ENCODE peak calls at places on chromosome 6, in four cellular contexts. One of them, this sample, is unnamed. For H3K9me3 and H3K36me3, the result is how much of the 10 kb centered on the place peaks cover.

GRCh38 chr6:119379809-119380208 is 30.2 kb upstream of the MAN1A1 start:
- DNase-seq in HepG2: no peak
- DNase-seq in GM12878: no peak
- DNase-seq in H1: no peak
- DNase-seq in this sample: no peak

GRCh38 chr6:6952484-6952883 is 155.3 kb upstream of the RREB1 start:
- DNase-seq in HepG2: no peak
- DNase-seq in H1: no peak
- DNase-seq in GM12878: no peak
- DNase-seq in this sample: no peak

GRCh38 chr6:163745566-163746400 is 331.3 kb downstream of the QKI start:
- DNase-seq in GM12878: no peak
- DNase-seq in H1: no peak
- DNase-seq in HepG2: peak
- DNase-seq in this sample: no peak

GRCh38 chr6:12136905-12137304 is 124.8 kb downstream of the HIVEP1 start:
- DNase-seq in GM12878: no peak
- DNase-seq in H1: no peak
- DNase-seq in HepG2: no peak
- DNase-seq in this sample: no peak

GRCh38 chr6:84349542-84349941 is 122.1 kb upstream of the CEP162 start:
- DNase-seq in H1: no peak
- DNase-seq in GM12878: no peak
- DNase-seq in HepG2: no peak
- DNase-seq in this sample: no peak

GRCh38 chr6:37779902-37780628 is 39.5 kb upstream of the ZFAND3 start:
- DNase-seq in HepG2: no peak
- DNase-seq in H1: no peak
- DNase-seq in GM12878: no peak
- DNase-seq in this sample: no peak

GRCh38 chr6:108779521-108779920 is 68.7 kb upstream of the ARMC2 start:
- DNase-seq in GM12878: no peak
- DNase-seq in H1: no peak
- DNase-seq in HepG2: no peak
- DNase-seq in this sample: no peak

GRCh38 chr6:70520575-70520974 is 46.2 kb upstream of the SDHAF4 start:
- DNase-seq in HepG2: peak
- DNase-seq in GM12878: no peak
- DNase-seq in H1: no peak
- DNase-seq in this sample: peak

GRCh38 chr6:107666084-107666981 is 157.8 kb downstream of the SCML4 start:
- DNase-seq in H1: no peak
- DNase-seq in HepG2: peak
- DNase-seq in GM12878: no peak
- DNase-seq in this sample: no peak

GRCh38 chr6:107368471-107368870 is 90.9 kb downstream of the PDSS2 start:
- DNase-seq in H1: no peak
- DNase-seq in HepG2: no peak
- DNase-seq in GM12878: no peak
- DNase-seq in this sample: no peak

GRCh38 chr6:7143161-7143974 is 35.6 kb downstream of the RREB1 start:
- DNase-seq in GM12878: no peak
- DNase-seq in HepG2: peak
- DNase-seq in H1: no peak
- DNase-seq in this sample: no peak

GRCh38 chr6:147046131-147046530 is 158.1 kb upstream of the STXBP5 start:
- DNase-seq in GM12878: no peak
- DNase-seq in HepG2: no peak
- DNase-seq in H1: no peak
- DNase-seq in this sample: no peak

GRCh38 chr6:46849361-46849690 is 56.1 kb downstream of the MEP1A start:
- DNase-seq in GM12878: no peak
- DNase-seq in HepG2: no peak
- DNase-seq in H1: no peak
- DNase-seq in this sample: no peak

GRCh38 chr6:28326371-28326948 is 9.5 kb downstream of the ZSCAN31 start:
- DNase-seq in HepG2: no peak
- DNase-seq in H1: no peak
- DNase-seq in GM12878: no peak
- DNase-seq in this sample: no peak

GRCh38 chr6:28322661-28323060 is 13.3 kb downstream of the ZSCAN31 start:
- DNase-seq in GM12878: no peak
- DNase-seq in H1: no peak
- DNase-seq in HepG2: peak
- DNase-seq in this sample: no peak

GRCh38 chr6:28323813-28324424 is 12.0 kb downstream of the ZSCAN31 start:
- DNase-seq in HepG2: peak
- DNase-seq in GM12878: no peak
- DNase-seq in H1: no peak
- DNase-seq in this sample: no peak
- H3K9me3 ChIP-seq in HepG2: under half
- H3K9me3 ChIP-seq in GM12878: under half
- H3K9me3 ChIP-seq in H1: under half
- H3K9me3 ChIP-seq in this sample: under half

GRCh38 chr6:158586652-158587051 is 26.8 kb downstream of the TMEM181 start:
- DNase-seq in H1: no peak
- DNase-seq in GM12878: no peak
- DNase-seq in HepG2: no peak
- DNase-seq in this sample: no peak

GRCh38 chr6:158584236-158584651 is 24.4 kb downstream of the TMEM181 start:
- DNase-seq in GM12878: no peak
- DNase-seq in H1: no peak
- DNase-seq in HepG2: no peak
- DNase-seq in this sample: no peak

GRCh38 chr6:158591134-158591809 is 31.4 kb downstream of the TMEM181 start:
- DNase-seq in GM12878: no peak
- DNase-seq in H1: no peak
- DNase-seq in HepG2: no peak
- DNase-seq in this sample: no peak

GRCh38 chr6:158593670-158594069 is 33.8 kb downstream of the TMEM181 start:
- DNase-seq in HepG2: no peak
- DNase-seq in H1: no peak
- DNase-seq in GM12878: no peak
- DNase-seq in this sample: no peak

GRCh38 chr6:158589371-158589770 is 29.5 kb downstream of the TMEM181 start:
- DNase-seq in H1: no peak
- DNase-seq in GM12878: no peak
- DNase-seq in HepG2: no peak
- DNase-seq in this sample: no peak
- H3K36me3 ChIP-seq in H1: half or more
- H3K36me3 ChIP-seq in GM12878: under half
- H3K36me3 ChIP-seq in HepG2: half or more
- H3K36me3 ChIP-seq in this sample: half or more

DNA sequence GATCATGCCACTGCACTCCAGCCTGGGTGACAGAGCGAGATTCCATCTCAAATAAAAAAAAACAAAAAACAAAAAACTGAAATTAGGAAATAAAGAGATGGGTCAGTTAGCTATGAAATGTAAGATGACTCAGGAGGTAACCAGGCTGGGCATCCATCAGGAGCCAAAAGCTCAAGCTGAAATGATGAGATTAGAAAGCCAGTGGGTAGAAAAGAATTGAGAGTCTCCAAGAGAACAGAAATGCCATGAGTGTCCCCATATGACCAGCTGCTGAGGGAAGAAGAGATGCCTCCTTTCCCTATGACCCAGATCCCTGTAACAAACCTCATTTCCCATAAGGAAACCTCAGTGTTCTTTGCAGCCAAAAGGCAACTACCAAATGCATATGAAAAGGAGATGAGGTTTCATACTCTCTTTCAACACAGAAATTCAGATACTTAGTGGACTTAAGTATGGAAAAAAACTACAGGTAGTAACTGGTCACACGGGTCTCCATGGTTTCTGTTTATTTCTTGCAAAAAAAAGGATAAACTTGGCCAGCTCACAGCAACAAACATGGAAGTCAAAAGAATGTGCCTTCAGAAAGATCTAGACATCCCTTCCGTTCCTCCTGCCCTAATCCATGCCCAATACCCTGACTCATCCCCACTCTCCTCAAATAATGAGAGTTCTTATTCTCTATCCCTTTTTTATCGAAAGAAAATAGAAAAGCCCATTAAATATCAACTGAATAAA is 8.1 kb downstream of the ARHGAP18 start:
- DNase-seq in GM12878: no peak
- DNase-seq in H1: no peak
- DNase-seq in HepG2: no peak
- DNase-seq in this sample: no peak
- TF ChIP-seq GABPA in GM12878: no peak
- TF ChIP-seq GABPA in H1: no peak
- TF ChIP-seq GABPA in HepG2: no peak
- TF ChIP-seq GABPA in this sample: no peak

GRCh38 chr6:17442196-17442595 is 48.8 kb downstream of the CAP2 start:
- DNase-seq in HepG2: no peak
- DNase-seq in GM12878: no peak
- DNase-seq in H1: no peak
- DNase-seq in this sample: no peak

GRCh38 chr6:17439243-17439993 is 46.0 kb downstream of the CAP2 start:
- DNase-seq in GM12878: no peak
- DNase-seq in HepG2: no peak
- DNase-seq in H1: no peak
- DNase-seq in this sample: no peak
- H3K9me3 ChIP-seq in GM12878: under half
- H3K9me3 ChIP-seq in HepG2: under half
- H3K9me3 ChIP-seq in H1: under half
- H3K9me3 ChIP-seq in this sample: under half

GRCh38 chr6:16132909-16133308 is 4.0 kb downstream of the MYLIP start:
- DNase-seq in GM12878: no peak
- DNase-seq in H1: no peak
- DNase-seq in HepG2: no peak
- DNase-seq in this sample: peak
- H3K36me3 ChIP-seq in GM12878: under half
- H3K36me3 ChIP-seq in H1: under half
- H3K36me3 ChIP-seq in HepG2: under half
- H3K36me3 ChIP-seq in this sample: under half

DNA sequence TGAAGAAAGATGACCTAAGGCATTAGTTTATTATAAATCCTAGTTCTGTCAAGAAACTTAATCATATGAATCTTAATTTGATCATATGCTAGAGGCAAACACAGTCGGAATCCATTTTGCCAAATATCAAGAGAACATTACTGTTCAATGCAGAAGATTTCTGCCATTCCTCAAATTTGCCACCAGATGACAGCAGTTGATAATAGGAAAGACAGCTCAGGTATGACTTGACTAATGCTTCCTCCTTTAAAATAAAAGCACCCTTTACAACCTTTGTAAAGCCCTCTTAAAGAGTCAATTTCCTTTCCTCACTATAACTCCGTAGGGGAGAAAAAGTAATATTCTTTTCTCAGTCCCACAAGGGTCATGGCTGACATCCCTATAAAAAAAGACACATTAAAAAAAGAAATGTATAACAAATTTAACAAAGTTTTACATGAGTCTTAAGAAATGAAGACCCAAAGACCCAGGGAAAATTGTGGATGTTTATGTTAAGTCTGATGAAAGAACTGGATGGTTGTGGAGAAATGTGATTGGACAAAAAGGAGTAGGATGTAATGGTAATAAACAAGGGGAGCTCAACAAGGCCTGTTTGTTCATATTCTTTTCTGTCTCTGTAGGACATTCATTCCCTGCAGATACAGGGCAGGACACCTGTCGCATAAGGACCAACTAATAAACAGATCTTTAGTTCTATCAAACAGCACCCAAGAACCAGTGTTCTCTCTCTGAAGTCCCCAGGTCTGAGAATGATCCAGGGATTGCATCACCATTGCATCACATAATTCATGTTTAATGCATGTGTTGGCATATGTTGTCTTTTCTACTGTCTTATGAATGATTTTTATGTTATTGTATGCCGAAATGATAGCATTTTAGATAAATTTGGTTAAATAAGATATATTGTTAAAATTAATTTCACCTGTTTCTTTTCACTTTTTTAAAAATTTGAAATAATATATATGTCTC is 23.0 kb upstream of the IL17A start:
- DNase-seq in HepG2: peak
- DNase-seq in H1: no peak
- DNase-seq in GM12878: no peak
- DNase-seq in this sample: no peak
- TF ChIP-seq GABPA in HepG2: no peak
- TF ChIP-seq GABPA in H1: no peak
- TF ChIP-seq GABPA in GM12878: no peak
- TF ChIP-seq GABPA in this sample: no peak

DNA sequence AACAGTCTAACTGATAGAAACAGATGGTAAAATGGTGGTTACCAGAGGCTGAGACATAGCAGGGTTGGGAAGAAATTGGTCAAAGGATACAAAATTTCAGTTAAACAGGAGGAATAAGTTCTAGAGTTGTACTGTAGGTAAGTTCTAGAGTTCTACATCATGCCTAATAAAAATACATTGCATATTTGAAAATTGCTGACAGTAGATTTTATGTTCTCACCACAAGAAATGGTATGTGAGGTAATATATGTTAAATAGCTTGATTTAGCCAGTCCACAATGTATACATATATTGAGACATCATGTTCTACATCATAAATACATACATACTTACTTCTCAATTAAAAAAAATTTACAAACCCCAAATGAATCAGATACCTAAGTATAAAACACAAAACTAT is 8.2 kb downstream of the ZNF322 start:
- DNase-seq in GM12878: no peak
- DNase-seq in HepG2: no peak
- DNase-seq in H1: no peak
- DNase-seq in this sample: no peak
- H3K9me3 ChIP-seq in GM12878: under half
- H3K9me3 ChIP-seq in HepG2: under half
- H3K9me3 ChIP-seq in H1: under half
- H3K9me3 ChIP-seq in this sample: under half

This sample was measured in SK-N-SH.